ENCODE peak calls at places on chromosome 14, in nine cellular contexts. P, G, Q, L, K, B, E, F and Y are unnamed samples. For H3K4me1 and H3K27me3, the result is how much of the 10 kb centered on the place peaks cover.

GRCh38 chr14:43894534-43894933 is 612.5 kb downstream of the FSCB start:
- DNase-seq in P (no peak), G (no peak), Q (no peak), L (no peak), K (peak), B (no peak), E (peak), F (no peak), Y (peak)

GRCh38 chr14:47194051-47194450 is 481.4 kb downstream of the MDGA2 start:
- DNase-seq in P (no peak), G (peak), Q (no peak), L (no peak), K (no peak), B (no peak), E (no peak), F (no peak), Y (no peak)

GRCh38 chr14:68427550-68427890 is 365.3 kb downstream of the ZFP36L1 start:
- DNase-seq in P (no peak), G (no peak), Q (no peak), L (no peak), K (no peak), B (no peak), E (no peak), F (no peak), Y (no peak)

GRCh38 chr14:21184252-21184651 is 28.4 kb upstream of the OR5AU1 start:
- DNase-seq in P (no peak), G (no peak), Q (no peak), L (no peak), K (no peak), B (no peak), E (no peak), F (no peak), Y (no peak)

GRCh38 chr14:68790656-68791077 is 2.2 kb downstream of the ZFP36L1 start:
- DNase-seq in P (no peak), G (no peak), Q (no peak), L (peak), K (no peak), B (no peak), E (no peak), F (peak), Y (no peak)

GRCh38 chr14:92507174-92507768 is 6.3 kb upstream of the RIN3 start:
- DNase-seq in P (no peak), G (no peak), Q (no peak), L (no peak), K (no peak), B (no peak), E (peak), F (no peak), Y (no peak)

GRCh38 chr14:103058209-103059055 is 1.1 kb upstream of the CDC42BPB start:
- DNase-seq in P (peak), G (no peak), Q (no peak), L (no peak), K (no peak), B (no peak), E (no peak), F (peak), Y (no peak)

GRCh38 chr14:27528328-27528727 is 930.5 kb upstream of the NOVA1 start:
- DNase-seq in P (no peak), G (peak), Q (no peak), L (no peak), K (peak), B (peak), E (no peak), F (no peak), Y (peak)

GRCh38 chr14:103839569-103839968 is 7.8 kb downstream of the PPP1R13B start:
- DNase-seq in P (no peak), G (no peak), Q (no peak), L (no peak), K (no peak), B (peak), E (no peak), F (no peak), Y (no peak)

GRCh38 chr14:23566112-23566781 is 1.3 kb downstream of the AP1G2 start:
- DNase-seq in P (no peak), G (no peak), Q (no peak), L (no peak), K (no peak), B (no peak), E (no peak), F (no peak), Y (no peak)

GRCh38 chr14:23567186-23568020 is at the start of gene AP1G2:
- DNase-seq in P (peak), G (peak), Q (peak), L (peak), K (peak), B (peak), E (peak), F (peak), Y (peak)

GRCh38 chr14:23568021-23568599 is 519 bp upstream of the AP1G2 start:
- DNase-seq in P (no peak), G (no peak), Q (peak), L (no peak), K (no peak), B (no peak), E (no peak), F (no peak), Y (no peak)

GRCh38 chr14:23565626-23566025 is 2.0 kb downstream of the AP1G2 start:
- DNase-seq in P (no peak), G (no peak), Q (no peak), L (no peak), K (no peak), B (no peak), E (no peak), F (no peak), Y (no peak)

DNA sequence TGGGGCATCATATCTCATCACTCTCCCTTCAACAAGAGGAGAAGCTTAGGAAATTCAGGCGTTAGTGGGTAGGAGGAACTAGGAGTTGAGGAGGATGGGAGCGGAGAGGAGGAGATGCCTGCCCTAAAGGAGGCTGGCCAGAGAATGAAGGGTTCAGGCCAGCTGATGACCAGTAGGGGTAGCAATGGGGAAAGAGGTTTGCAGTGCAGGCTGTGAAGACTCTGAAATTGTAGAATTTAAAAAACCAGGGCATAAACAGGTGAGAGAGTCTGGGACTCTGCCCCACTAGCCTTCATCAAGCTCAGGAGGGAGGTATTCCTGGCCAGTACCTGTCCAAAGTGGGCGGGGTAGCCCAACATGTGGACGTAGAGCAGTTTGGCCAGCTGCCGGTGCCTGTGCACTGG is 807 bp downstream of the AP1G2 start:
- DNase-seq in P (no peak), G (no peak), Q (no peak), L (no peak), K (no peak), B (no peak), E (no peak), F (no peak), Y (no peak)
- H3K4me3 ChIP-seq in P (peak), G (peak), Q (peak), L (peak), K (peak), B (peak), E (peak), F (peak), Y (peak)

DNA sequence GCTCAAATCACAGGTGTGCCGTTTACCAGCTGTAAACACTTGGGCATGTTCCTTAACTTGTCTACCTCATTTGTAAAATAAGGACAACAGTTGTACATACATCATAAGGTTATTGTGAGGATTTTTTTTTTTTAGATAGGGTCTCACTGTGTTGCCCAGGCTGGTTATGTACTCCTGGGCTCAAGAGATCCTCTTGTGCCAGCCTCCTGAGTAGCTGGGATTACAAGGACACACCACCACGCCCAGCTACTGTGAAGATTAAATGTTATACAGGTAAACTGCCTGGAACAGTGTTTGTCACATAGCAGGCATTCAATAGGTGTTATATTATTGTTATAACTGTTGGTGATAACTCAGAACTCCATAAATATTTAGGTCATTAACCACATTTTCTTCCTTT is 12.7 kb downstream of the TMED10 start:
- DNase-seq in P (no peak), G (no peak), Q (no peak), L (no peak), K (no peak), B (no peak), E (no peak), F (no peak), Y (no peak)
- H3K4me1 ChIP-seq in P (under half), G (under half), Q (half or more), L (under half), K (under half), B (under half), E (under half), F (under half), Y (under half)

GRCh38 chr14:94769413-94770250 is at the start of gene GSC:
- DNase-seq in P (peak), G (peak), Q (peak), L (no peak), K (peak), B (peak), E (no peak), F (peak), Y (no peak)

GRCh38 chr14:94771191-94771905 is 1.4 kb upstream of the GSC start:
- DNase-seq in P (no peak), G (no peak), Q (no peak), L (no peak), K (peak), B (no peak), E (no peak), F (no peak), Y (no peak)

GRCh38 chr14:94770251-94770749 is 387 bp upstream of the GSC start:
- DNase-seq in P (no peak), G (no peak), Q (no peak), L (no peak), K (peak), B (no peak), E (no peak), F (no peak), Y (no peak)

GRCh38 chr14:94771906-94772468 is 2.1 kb upstream of the GSC start:
- DNase-seq in P (no peak), G (no peak), Q (no peak), L (no peak), K (peak), B (no peak), E (no peak), F (no peak), Y (no peak)

DNA sequence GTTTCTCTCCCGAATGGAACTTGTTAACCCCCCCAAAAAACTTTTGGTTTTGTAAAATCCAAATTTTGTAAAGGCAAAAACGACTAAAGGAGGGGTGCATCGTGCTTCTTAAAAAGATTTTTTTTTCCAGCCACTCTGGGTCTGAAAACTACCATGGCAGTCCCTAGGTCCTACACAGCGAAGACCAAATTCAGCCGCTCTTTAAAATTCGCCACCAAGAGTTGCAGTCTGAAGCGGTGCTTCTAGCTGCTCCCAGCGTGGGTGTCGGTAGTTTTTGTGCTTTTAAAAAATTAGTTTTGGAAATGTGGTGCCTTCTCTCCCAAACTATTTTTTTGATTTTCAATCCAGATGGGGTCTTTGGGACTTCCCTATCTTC is 890 bp upstream of the GSC start:
- DNase-seq in P (no peak), G (no peak), Q (no peak), L (no peak), K (peak), B (no peak), E (no peak), F (no peak), Y (no peak)
- H3K27me3 ChIP-seq in P (under half), G (half or more), Q (half or more), L (under half), K (half or more), B (under half), E (under half), F (half or more), Y (half or more)

DNA sequence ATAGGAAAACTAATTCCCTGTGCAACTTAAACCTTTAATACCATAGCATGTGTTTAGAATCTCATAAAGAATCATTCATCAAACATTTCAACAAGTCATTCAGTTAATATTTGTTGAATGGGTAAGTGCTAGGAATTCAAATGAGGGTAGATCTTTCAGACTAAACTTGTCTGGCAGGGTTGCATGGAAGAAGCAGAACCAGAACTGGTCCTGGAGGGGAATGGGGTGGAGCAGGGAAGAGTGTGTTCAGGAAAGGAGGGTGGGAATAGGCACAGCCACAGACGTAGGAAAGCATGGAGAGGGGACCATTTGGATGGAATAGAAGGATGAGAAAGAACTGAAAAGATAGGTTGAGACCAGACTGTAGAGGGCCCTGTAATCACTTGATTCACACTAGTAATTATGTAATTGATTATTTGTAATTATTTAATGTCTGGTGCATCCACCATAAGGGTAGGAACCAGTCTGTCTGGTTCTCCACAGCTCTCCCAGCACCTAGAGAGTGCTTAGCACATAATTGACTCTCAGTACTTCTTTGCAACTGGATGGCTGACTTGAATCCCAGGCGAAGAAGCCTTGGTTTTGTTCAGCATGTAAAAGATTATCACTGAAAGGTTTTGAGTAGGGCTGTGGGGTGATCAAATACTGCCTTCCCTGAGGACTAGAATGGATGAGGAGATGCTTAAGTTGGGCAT is 3.0 kb upstream of the MAP3K9 start:
- DNase-seq in P (no peak), G (no peak), Q (no peak), L (no peak), K (no peak), B (no peak), E (no peak), F (no peak), Y (no peak)
- H3K4me3 ChIP-seq in P (no peak), G (no peak), Q (no peak), L (no peak), K (peak), B (no peak), E (no peak), F (no peak), Y (no peak)

GRCh38 chr14:99572173-99572999 is 31.6 kb downstream of the CCDC85C start:
- DNase-seq in P (no peak), G (no peak), Q (peak), L (no peak), K (no peak), B (no peak), E (no peak), F (no peak), Y (no peak)

GRCh38 chr14:99575043-99576023 is 28.7 kb downstream of the CCDC85C start:
- DNase-seq in P (no peak), G (peak), Q (no peak), L (no peak), K (no peak), B (no peak), E (no peak), F (no peak), Y (no peak)

GRCh38 chr14:99573000-99573330 is 31.0 kb downstream of the CCDC85C start:
- DNase-seq in P (no peak), G (no peak), Q (no peak), L (no peak), K (no peak), B (no peak), E (no peak), F (no peak), Y (no peak)

GRCh38 chr14:99574099-99574880 is 29.7 kb downstream of the CCDC85C start:
- DNase-seq in P (peak), G (peak), Q (no peak), L (no peak), K (peak), B (peak), E (no peak), F (no peak), Y (peak)

GRCh38 chr14:99573436-99574098 is 30.4 kb downstream of the CCDC85C start:
- DNase-seq in P (no peak), G (no peak), Q (no peak), L (no peak), K (no peak), B (no peak), E (no peak), F (no peak), Y (no peak)
- H3K4me1 ChIP-seq in P (half or more), G (under half), Q (half or more), L (under half), K (half or more), B (under half), E (half or more), F (half or more), Y (under half)

DNA sequence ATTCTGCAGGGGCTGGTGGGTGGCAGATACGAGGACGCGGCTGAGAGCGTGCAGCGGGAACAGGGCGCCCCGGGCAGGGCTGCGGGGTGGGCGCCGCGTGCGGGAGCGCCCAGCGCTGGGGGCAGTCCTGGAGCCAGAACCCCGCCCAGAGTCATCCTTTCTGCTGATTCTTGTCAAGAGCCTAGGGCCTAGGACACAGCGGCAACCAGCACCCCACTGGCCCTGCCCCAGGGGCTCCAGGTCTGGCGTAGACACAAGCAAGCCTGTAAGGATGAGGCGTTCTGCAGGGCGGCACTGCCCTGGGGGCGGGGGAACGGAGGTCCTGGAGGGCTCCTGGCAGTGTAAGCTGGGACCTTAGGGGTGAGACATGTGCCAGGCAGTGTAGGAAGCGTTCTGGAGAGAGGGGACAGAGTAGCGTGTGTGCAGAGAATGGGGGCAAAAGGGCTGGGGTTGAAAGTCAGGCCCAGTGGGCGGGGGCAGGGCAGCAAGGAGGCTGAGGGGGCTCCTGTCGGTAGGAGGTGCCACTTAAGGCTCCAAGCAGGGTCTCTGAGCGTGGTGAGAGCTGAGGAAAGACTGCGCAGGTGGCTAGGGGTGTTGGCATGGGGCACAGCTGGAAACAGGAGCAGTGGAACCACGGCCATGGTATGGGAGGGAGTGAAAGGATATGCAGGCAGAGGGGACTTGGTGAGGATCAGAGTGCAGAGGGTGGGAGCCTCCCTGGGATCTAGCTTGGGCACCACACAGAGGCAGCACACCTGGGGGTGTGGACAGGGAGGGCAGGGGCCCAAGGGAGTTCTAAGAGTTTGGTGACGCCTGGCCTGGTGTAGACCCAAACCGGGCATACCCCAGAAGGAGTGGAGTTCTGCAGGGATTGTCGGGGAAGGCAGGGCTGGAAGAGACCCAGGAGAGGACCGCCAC is 859 bp upstream of the AHNAK2 start:
- DNase-seq in P (no peak), G (no peak), Q (no peak), L (no peak), K (no peak), B (no peak), E (no peak), F (peak), Y (no peak)
- H3K27me3 ChIP-seq in P (under half), G (under half), Q (under half), L (under half), K (under half), B (under half), E (under half), F (under half), Y (under half)

GRCh38 chr14:65255029-65255545 is 152.8 kb upstream of the MAX start:
- DNase-seq in P (no peak), G (peak), Q (no peak), L (no peak), K (no peak), B (peak), E (peak), F (no peak), Y (no peak)
- H3K4me3 ChIP-seq in P (no peak), G (no peak), Q (no peak), L (no peak), K (peak), B (no peak), E (peak), F (no peak), Y (no peak)

DNA sequence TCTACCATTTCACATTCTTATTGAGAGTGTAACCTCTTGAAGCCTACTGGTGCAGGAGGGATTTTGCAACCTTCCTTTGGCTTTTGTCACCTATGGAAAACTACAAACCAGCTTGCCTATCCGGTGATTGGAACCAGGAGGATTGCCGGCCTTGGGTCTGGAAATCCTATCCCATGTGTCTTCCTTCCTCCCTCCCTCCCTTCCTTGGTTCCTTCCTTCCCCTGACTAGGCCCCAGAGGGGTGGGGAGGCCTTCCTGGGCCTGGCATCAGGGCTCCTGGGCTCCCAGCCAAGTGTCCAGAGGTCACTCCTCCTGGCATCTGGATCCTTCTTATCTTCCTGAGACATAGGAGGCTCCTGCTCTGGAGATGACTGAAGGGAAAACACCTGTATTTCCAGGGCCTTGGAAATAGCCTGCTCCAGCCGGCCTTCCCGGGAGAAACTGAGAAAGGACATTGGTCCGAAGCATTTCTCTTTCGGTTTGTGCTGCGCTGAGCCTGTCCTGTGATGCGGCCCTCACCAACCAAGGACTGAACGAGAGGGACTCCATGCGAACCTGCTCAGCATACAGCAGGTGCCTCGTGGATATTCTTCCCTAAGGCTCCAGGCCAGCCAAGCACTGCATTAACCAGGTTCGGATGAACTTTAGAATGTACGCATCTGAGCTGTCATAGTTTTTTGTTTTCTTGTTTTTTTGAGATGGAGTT is 43.4 kb downstream of the PSMA6 start:
- DNase-seq in P (peak), G (no peak), Q (peak), L (no peak), K (no peak), B (no peak), E (no peak), F (no peak), Y (no peak)
- H3K4me1 ChIP-seq in P (half or more), G (under half), Q (under half), L (under half), K (under half), B (under half), E (half or more), F (half or more), Y (under half)

DNA sequence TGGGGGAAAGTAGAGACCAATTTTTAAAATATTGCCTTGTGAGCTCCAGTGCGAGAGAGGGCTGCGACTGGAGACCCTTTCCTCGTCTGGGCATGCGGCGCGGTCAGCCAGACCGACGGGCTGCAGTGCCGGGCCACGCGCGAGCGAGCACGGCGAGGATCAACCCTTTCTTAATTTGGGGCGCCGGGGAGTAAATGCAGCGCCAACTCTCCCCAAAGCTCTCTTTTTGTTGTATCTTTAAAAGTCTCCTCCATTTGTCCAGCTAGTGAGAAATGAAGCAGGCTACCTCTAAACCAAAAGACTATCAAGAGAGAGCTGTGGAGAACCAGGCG is 1.5 kb downstream of the SIX1 start:
- DNase-seq in P (no peak), G (no peak), Q (no peak), L (no peak), K (no peak), B (no peak), E (no peak), F (no peak), Y (no peak)
- H3K27me3 ChIP-seq in P (under half), G (half or more), Q (under half), L (half or more), K (half or more), B (under half), E (under half), F (under half), Y (half or more)